ENCODE peak calls at places on chromosomes 3 and 15, in ten cellular contexts. A, P, N, G, S, M, Q, J, U and Y are unnamed samples.
A peak's percentile ranks its signal among the peaks of the same experiment; 100 is the strongest.

GRCh38 chr3:128075516-128076464 is 23.6 kb downstream of the SEC61A1 start:
- DNase-seq in J (peak; percentile 78), A (peak; percentile 88), Q (no peak), M (peak; percentile 91), P (peak; percentile 91), U (peak; percentile 97), N (peak; percentile 79), G (peak; percentile 95), S (peak; percentile 76), Y (peak; percentile 97)

GRCh38 chr15:81327526-81327925 is 3.6 kb upstream of the STARD5 start:
- DNase-seq in U (no peak), A (peak; percentile 87), N (peak; percentile 91), Q (peak; percentile 78), M (no peak), G (no peak), S (no peak), J (peak; percentile 82), P (no peak), Y (no peak)

GRCh38 chr3:109927726-109928125 is 590.4 kb upstream of the DPPA4 start:
- DNase-seq in P (no peak), G (no peak), M (no peak), J (no peak), Q (no peak), A (no peak), U (no peak), S (no peak), N (peak; percentile 19), Y (no peak)

GRCh38 chr15:63043391-63044076 is 987 bp downstream of the TPM1 start:
- DNase-seq in U (peak; percentile 71), G (peak; percentile 76), J (no peak), M (no peak), P (peak; percentile 27), N (no peak), A (no peak), Q (no peak), S (no peak), Y (peak; percentile 90)

GRCh38 chr3:67037615-67038014 is 39.5 kb downstream of the KBTBD8 start:
- DNase-seq in G (no peak), S (no peak), M (no peak), Q (no peak), P (no peak), U (no peak), A (peak; percentile 66), N (peak; percentile 35), J (no peak), Y (no peak)

GRCh38 chr15:58066042-58066867 is 744 bp upstream of the ALDH1A2 start:
- DNase-seq in P (peak; percentile 84), J (peak; percentile 36), U (peak; percentile 82), Q (no peak), N (peak; percentile 4), A (peak; percentile 65), S (peak; percentile 27), M (peak; percentile 48), G (peak; percentile 87), Y (peak; percentile 92)

GRCh38 chr3:99515-99914 is 97.0 kb upstream of the CHL1 start:
- DNase-seq in A (no peak), M (no peak), J (no peak), P (no peak), G (no peak), S (no peak), Q (no peak), U (no peak), N (no peak), Y (no peak)

GRCh38 chr15:90004671-90005070 is 3.5 kb downstream of the ZNF710 start:
- DNase-seq in U (no peak), M (no peak), S (peak; percentile 58), N (peak; percentile 99), P (no peak), Q (peak; percentile 88), A (peak; percentile 91), J (peak; percentile 97), G (no peak), Y (peak; percentile 79)

GRCh38 chr3:51789437-51789836 is 10.4 kb upstream of the IQCF6 start:
- DNase-seq in Q (no peak), S (no peak), N (no peak), M (no peak), G (no peak), J (no peak), A (no peak), U (no peak), P (no peak), Y (no peak)

GRCh38 chr15:94411279-94411678 is 179.9 kb downstream of the MCTP2 start:
- DNase-seq in S (no peak), J (no peak), U (no peak), N (no peak), P (no peak), G (no peak), Q (no peak), M (peak; percentile 36), A (no peak), Y (no peak)

GRCh38 chr15:25707656-25708365 is 155.3 kb downstream of the ATP10A start:
- DNase-seq in M (no peak), J (no peak), Q (no peak), P (no peak), U (no peak), N (no peak), S (no peak), A (no peak), G (peak; percentile 57), Y (peak; percentile 67)

GRCh38 chr3:128794067-128794768 is 68.2 kb downstream of the RAB7A start:
- DNase-seq in G (no peak), A (peak; percentile 60), N (peak; percentile 86), P (no peak), J (peak; percentile 78), U (no peak), S (peak; percentile 45), Q (peak; percentile 52), M (no peak), Y (no peak)

GRCh38 chr3:150743508-150743907 is 19.5 kb downstream of the SIAH2 start:
- DNase-seq in S (no peak), N (peak; percentile 51), U (no peak), J (peak; percentile 17), M (no peak), Q (no peak), G (no peak), P (no peak), A (no peak), Y (no peak)

GRCh38 chr3:150744041-150745026 is 18.6 kb downstream of the SIAH2 start:
- DNase-seq in J (no peak), P (no peak), U (no peak), Q (no peak), S (no peak), N (no peak), M (no peak), G (no peak), A (no peak), Y (no peak)

GRCh38 chr3:150747909-150748568 is 14.9 kb downstream of the SIAH2 start:
- DNase-seq in N (no peak), M (no peak), U (no peak), G (no peak), P (no peak), J (peak; percentile 47), Q (no peak), S (no peak), A (peak; percentile 34), Y (no peak)

GRCh38 chr3:150746791-150747590 is 16.0 kb downstream of the SIAH2 start:
- DNase-seq in U (no peak), G (no peak), P (no peak), A (no peak), M (no peak), J (no peak), S (no peak), Q (no peak), N (no peak), Y (no peak)

GRCh38 chr3:150745832-150746231 is 17.1 kb downstream of the SIAH2 start:
- DNase-seq in J (no peak), Q (no peak), U (no peak), A (no peak), M (no peak), S (no peak), G (no peak), P (no peak), N (no peak), Y (no peak)
- H3K4me3 ChIP-seq in J (no peak overlapping the region), Q (no peak overlapping the region), U (no peak overlapping the region), A (no peak overlapping the region), M (no peak overlapping the region), S (no peak overlapping the region), G (no peak overlapping the region), P (no peak overlapping the region), N (no peak overlapping the region), Y (no peak overlapping the region)

GRCh38 chr15:50247819-50248650 is 17.5 kb downstream of the HDC start:
- DNase-seq in P (no peak), S (peak; percentile 73), U (peak; percentile 35), N (no peak), J (no peak), Q (no peak), A (no peak), G (peak; percentile 72), M (no peak), Y (peak; percentile 88)
- H3K4me3 ChIP-seq in P (no peak overlapping the region), S (no peak overlapping the region), U (no peak overlapping the region), N (no peak overlapping the region), J (no peak overlapping the region), Q (no peak overlapping the region), A (no peak overlapping the region), G (no peak overlapping the region), M (no peak overlapping the region), Y (no peak overlapping the region)

DNA sequence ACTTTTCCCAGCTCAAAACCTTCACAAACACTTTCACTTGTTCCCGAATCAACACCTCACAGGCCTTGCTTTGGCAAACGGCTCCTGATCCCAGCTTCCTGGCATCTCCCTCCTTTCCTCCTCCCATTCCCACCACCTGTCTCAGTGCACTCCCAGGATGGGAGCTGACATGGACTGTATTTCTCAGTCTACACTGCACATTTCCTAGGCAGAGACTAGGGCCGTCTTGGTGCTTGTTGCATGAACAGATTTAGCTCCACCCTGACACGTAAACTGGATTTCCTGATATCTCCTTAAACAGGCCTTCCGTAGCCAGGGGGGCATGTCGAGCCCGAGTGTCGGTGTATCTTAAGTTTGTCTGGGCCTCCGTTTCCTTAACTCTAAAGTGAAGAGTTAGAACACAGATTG is 790 bp upstream of the WHAMM start:
- DNase-seq in Q (no peak), N (no peak), U (peak; percentile 33), G (no peak), A (no peak), J (no peak), S (peak; percentile 26), P (no peak), M (no peak), Y (no peak)
- H3K4me3 ChIP-seq in Q (no peak overlapping the region), N (no peak overlapping the region), U (no peak overlapping the region), G (no peak overlapping the region), A (no peak overlapping the region), J (no peak overlapping the region), S (peak overlapping the region; percentile 72), P (no peak overlapping the region), M (peak overlapping the region; percentile 75), Y (peak overlapping the region; percentile 93)

DNA sequence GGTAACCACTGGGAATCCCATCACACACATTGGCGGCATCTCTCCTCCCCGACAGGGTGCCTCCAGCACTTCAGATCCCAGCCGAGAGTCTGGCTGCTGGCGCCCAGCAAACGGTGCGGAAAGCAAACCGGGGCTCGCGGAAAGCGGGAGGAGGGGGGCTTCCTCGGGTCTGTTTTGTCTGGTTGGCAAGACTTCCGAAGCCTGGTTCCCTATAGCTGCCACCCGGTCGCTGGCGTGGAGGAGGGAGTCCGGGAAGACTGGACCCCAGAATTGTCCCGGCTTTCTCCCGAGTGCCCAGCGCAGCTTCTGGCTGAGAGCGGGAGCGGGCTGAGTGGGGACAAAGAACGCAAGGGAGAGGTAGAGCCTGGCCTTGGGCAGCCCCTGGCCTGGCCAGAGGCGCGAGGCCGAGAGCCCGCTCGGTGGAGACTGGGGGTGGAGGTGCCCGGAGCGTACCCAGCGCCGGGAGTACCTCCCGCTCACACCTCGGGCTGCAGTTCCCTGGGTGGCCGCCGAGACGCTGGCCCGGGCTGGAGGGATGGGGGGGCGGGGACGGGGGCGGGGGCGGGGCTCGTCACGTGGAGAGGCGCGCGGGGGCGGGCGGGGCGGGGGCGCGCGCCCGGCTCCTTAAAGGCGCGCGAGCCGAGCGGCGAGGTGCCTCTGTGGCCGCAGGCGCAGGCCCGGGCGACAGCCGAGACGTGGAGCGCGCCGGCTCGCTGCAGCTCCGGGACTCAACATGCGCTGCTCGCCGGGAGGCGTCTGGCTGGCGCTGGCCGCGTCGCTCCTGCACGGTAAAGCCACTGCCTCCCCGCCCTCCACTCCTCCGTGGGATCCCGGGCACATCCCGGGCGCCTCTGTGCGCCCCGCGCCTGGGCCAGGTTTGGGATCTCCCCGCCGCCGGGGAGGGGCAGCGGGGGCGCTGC is at the start of gene CHRNA7:
- DNase-seq in S (peak; percentile 74), U (peak; percentile 80), Q (no peak), P (no peak), A (peak; percentile 21), G (peak; percentile 86), N (peak; percentile 3), M (peak; percentile 71), J (peak; percentile 14), Y (peak; percentile 79)
- H3K4me3 ChIP-seq in S (peak within 1 kb of the TSS; percentile 41), U (no peak within 1 kb of the TSS), Q (peak within 1 kb of the TSS; percentile 15), P (peak within 1 kb of the TSS; percentile 44), A (peak within 1 kb of the TSS; percentile 25), G (peak within 1 kb of the TSS; percentile 58), N (peak within 1 kb of the TSS; percentile 45), M (peak within 1 kb of the TSS; percentile 75), J (peak within 1 kb of the TSS; percentile 37), Y (peak within 1 kb of the TSS; percentile 49)